ENCODE peak calls at places on chromosomes 1 and 21, in six cellular contexts. One of them, this sample, is unnamed.

GRCh38 chr1:201275266-201275666 is 8.0 kb upstream of the PKP1 start:
- DNase-seq in stimulated activated CD4-positive, alpha-beta T cell treated with anti-CD3 and anti-CD28 coated beads, Interleukin-2, amount 100 ng/mL, for 24 hours: no peak
- DNase-seq in CD4-positive, CD25-positive, alpha-beta regulatory T cell: no peak
- DNase-seq in NCI-H446 treated with DMSO at 0.1 percent for 48 hours: peak; percentile 94
- DNase-seq in fibroblast of pulmonary artery: peak; percentile 55
- DNase-seq in lower lobe of right lung: no peak
- DNase-seq in this sample: peak; percentile 64

GRCh38 chr1:88779880-88780279 is 95.8 kb downstream of the PKN2 start:
- DNase-seq in stimulated activated CD4-positive, alpha-beta T cell treated with anti-CD3 and anti-CD28 coated beads, Interleukin-2, amount 100 ng/mL, for 24 hours: no peak
- DNase-seq in CD4-positive, CD25-positive, alpha-beta regulatory T cell: no peak
- DNase-seq in NCI-H446 treated with DMSO at 0.1 percent for 48 hours: no peak
- DNase-seq in fibroblast of pulmonary artery: no peak
- DNase-seq in lower lobe of right lung: no peak
- DNase-seq in this sample: no peak

GRCh38 chr1:158103860-158104522 is 76.7 kb upstream of the CD1D start:
- DNase-seq in stimulated activated CD4-positive, alpha-beta T cell treated with anti-CD3 and anti-CD28 coated beads, Interleukin-2, amount 100 ng/mL, for 24 hours: no peak
- DNase-seq in CD4-positive, CD25-positive, alpha-beta regulatory T cell: no peak
- DNase-seq in NCI-H446 treated with DMSO at 0.1 percent for 48 hours: no peak
- DNase-seq in fibroblast of pulmonary artery: no peak
- DNase-seq in lower lobe of right lung: no peak
- DNase-seq in this sample: no peak

GRCh38 chr21:44765231-44766013 is 36.2 kb downstream of the UBE2G2 start:
- DNase-seq in stimulated activated CD4-positive, alpha-beta T cell treated with anti-CD3 and anti-CD28 coated beads, Interleukin-2, amount 100 ng/mL, for 24 hours: no peak
- DNase-seq in CD4-positive, CD25-positive, alpha-beta regulatory T cell: peak; percentile 70
- DNase-seq in NCI-H446 treated with DMSO at 0.1 percent for 48 hours: no peak
- DNase-seq in fibroblast of pulmonary artery: no peak
- DNase-seq in lower lobe of right lung: no peak
- DNase-seq in this sample: no peak

GRCh38 chr1:88175631-88176226 is 508.3 kb upstream of the PKN2 start:
- DNase-seq in stimulated activated CD4-positive, alpha-beta T cell treated with anti-CD3 and anti-CD28 coated beads, Interleukin-2, amount 100 ng/mL, for 24 hours: no peak
- DNase-seq in CD4-positive, CD25-positive, alpha-beta regulatory T cell: no peak
- DNase-seq in NCI-H446 treated with DMSO at 0.1 percent for 48 hours: no peak
- DNase-seq in fibroblast of pulmonary artery: peak; percentile 11
- DNase-seq in lower lobe of right lung: no peak
- DNase-seq in this sample: no peak

GRCh38 chr1:207032528-207033017 is at the start of gene C1orf116:
- DNase-seq in stimulated activated CD4-positive, alpha-beta T cell treated with anti-CD3 and anti-CD28 coated beads, Interleukin-2, amount 100 ng/mL, for 24 hours: no peak
- DNase-seq in CD4-positive, CD25-positive, alpha-beta regulatory T cell: no peak
- DNase-seq in NCI-H446 treated with DMSO at 0.1 percent for 48 hours: no peak
- DNase-seq in fibroblast of pulmonary artery: no peak
- DNase-seq in lower lobe of right lung: peak; percentile 79
- DNase-seq in this sample: no peak

GRCh38 chr1:10765734-10766478 is 30.5 kb downstream of the CASZ1 start:
- DNase-seq in stimulated activated CD4-positive, alpha-beta T cell treated with anti-CD3 and anti-CD28 coated beads, Interleukin-2, amount 100 ng/mL, for 24 hours: no peak
- DNase-seq in CD4-positive, CD25-positive, alpha-beta regulatory T cell: no peak
- DNase-seq in NCI-H446 treated with DMSO at 0.1 percent for 48 hours: no peak
- DNase-seq in fibroblast of pulmonary artery: no peak
- DNase-seq in lower lobe of right lung: peak; percentile 58
- DNase-seq in this sample: no peak

GRCh38 chr1:167734841-167735240 is 13.1 kb downstream of the MPZL1 start:
- DNase-seq in stimulated activated CD4-positive, alpha-beta T cell treated with anti-CD3 and anti-CD28 coated beads, Interleukin-2, amount 100 ng/mL, for 24 hours: no peak
- DNase-seq in CD4-positive, CD25-positive, alpha-beta regulatory T cell: no peak
- DNase-seq in NCI-H446 treated with DMSO at 0.1 percent for 48 hours: no peak
- DNase-seq in fibroblast of pulmonary artery: no peak
- DNase-seq in lower lobe of right lung: no peak
- DNase-seq in this sample: no peak

GRCh38 chr1:50333595-50333974 is 89.7 kb downstream of the DMRTA2 start:
- DNase-seq in stimulated activated CD4-positive, alpha-beta T cell treated with anti-CD3 and anti-CD28 coated beads, Interleukin-2, amount 100 ng/mL, for 24 hours: peak; percentile 58
- DNase-seq in CD4-positive, CD25-positive, alpha-beta regulatory T cell: peak; percentile 58
- DNase-seq in NCI-H446 treated with DMSO at 0.1 percent for 48 hours: peak; percentile 17
- DNase-seq in fibroblast of pulmonary artery: peak; percentile 31
- DNase-seq in lower lobe of right lung: peak; percentile 73
- DNase-seq in this sample: peak; percentile 85

GRCh38 chr1:205598841-205599666 is 32.8 kb downstream of the ELK4 start:
- DNase-seq in stimulated activated CD4-positive, alpha-beta T cell treated with anti-CD3 and anti-CD28 coated beads, Interleukin-2, amount 100 ng/mL, for 24 hours: no peak
- DNase-seq in CD4-positive, CD25-positive, alpha-beta regulatory T cell: no peak
- DNase-seq in NCI-H446 treated with DMSO at 0.1 percent for 48 hours: peak; percentile 93
- DNase-seq in fibroblast of pulmonary artery: peak; percentile 98
- DNase-seq in lower lobe of right lung: no peak
- DNase-seq in this sample: peak; percentile 78

GRCh38 chr1:5490640-5491039 is 501.6 kb downstream of the NPHP4 start:
- DNase-seq in stimulated activated CD4-positive, alpha-beta T cell treated with anti-CD3 and anti-CD28 coated beads, Interleukin-2, amount 100 ng/mL, for 24 hours: no peak
- DNase-seq in CD4-positive, CD25-positive, alpha-beta regulatory T cell: no peak
- DNase-seq in NCI-H446 treated with DMSO at 0.1 percent for 48 hours: no peak
- DNase-seq in fibroblast of pulmonary artery: no peak
- DNase-seq in lower lobe of right lung: no peak
- DNase-seq in this sample: no peak